ENCODE peak calls at places on chromosomes 12 and 14, in ten cellular contexts. I is endothelial cell of umbilical vein, F is uterus, B is A673, O is thyroid gland, Q is OCI-LY7, N is cardiac muscle cell, E is stomach, P is colonic mucosa, Z is AG04450. Y is an unnamed sample. For H3K9me3, the result is how much of the 10 kb centered on the place peaks cover.

GRCh38 chr14:95774265-95775160 is 60.6 kb upstream of the TCL1A start:
- DNase-seq in I (peak), F (peak), B (peak), O (peak), Q (peak), N (peak), E (peak), P (peak), Z (no peak), Y (peak)

GRCh38 chr12:105272814-105273416 is 36.9 kb upstream of the APPL2 start:
- DNase-seq in I (no peak), F (no peak), B (no peak), O (no peak), Q (no peak), N (no peak), E (no peak), P (no peak), Z (no peak), Y (no peak)

GRCh38 chr14:44742202-44742601 is 219.5 kb downstream of the KLHL28 start:
- DNase-seq in I (no peak), F (no peak), B (no peak), O (no peak), Q (no peak), N (no peak), E (no peak), P (no peak), Z (no peak), Y (no peak)

GRCh38 chr12:62259311-62259992 is 752 bp upstream of the USP15 start:
- DNase-seq in I (no peak), F (no peak), B (peak), O (peak), Q (peak), N (no peak), E (no peak), P (peak), Z (no peak), Y (no peak)

GRCh38 chr14:105479438-105480164 is 5.0 kb downstream of the CRIP2 start:
- DNase-seq in I (no peak), F (no peak), B (no peak), O (no peak), Q (no peak), N (no peak), E (no peak), P (no peak), Z (no peak), Y (no peak)

GRCh38 chr14:105864651-105865265 is 338.4 kb downstream of the TMEM121 start:
- DNase-seq in I (no peak), F (peak), B (no peak), O (no peak), Q (no peak), N (no peak), E (peak), P (no peak), Z (no peak), Y (no peak)

GRCh38 chr14:103819503-103820307 is 27.7 kb downstream of the PPP1R13B start:
- DNase-seq in I (peak), F (peak), B (peak), O (peak), Q (no peak), N (peak), E (peak), P (no peak), Z (no peak), Y (peak)

GRCh38 chr12:128402481-128402880 is 135.5 kb downstream of the TMEM132C start:
- DNase-seq in I (no peak), F (no peak), B (no peak), O (no peak), Q (no peak), N (no peak), E (no peak), P (no peak), Z (no peak), Y (no peak)

GRCh38 chr14:99174081-99174851 is 97.7 kb downstream of the BCL11B start:
- DNase-seq in I (no peak), F (no peak), B (no peak), O (no peak), Q (no peak), N (no peak), E (peak), P (no peak), Z (no peak), Y (no peak)

GRCh38 chr12:78121969-78122610 is 291.4 kb downstream of the NAV3 start:
- DNase-seq in I (no peak), F (no peak), B (peak), O (no peak), Q (no peak), N (no peak), E (no peak), P (no peak), Z (no peak), Y (no peak)

GRCh38 chr14:48275301-48275700 is 599.9 kb upstream of the MDGA2 start:
- DNase-seq in I (no peak), F (no peak), B (no peak), O (no peak), Q (no peak), N (no peak), E (no peak), P (no peak), Z (no peak), Y (no peak)

GRCh38 chr14:75519826-75520692 is 2.2 kb upstream of the BATF start:
- DNase-seq in I (no peak), F (no peak), B (no peak), O (no peak), Q (no peak), N (peak), E (no peak), P (no peak), Z (peak), Y (no peak)

GRCh38 chr12:42564540-42564939 is 25.0 kb downstream of the PRICKLE1 start:
- DNase-seq in I (no peak), F (no peak), B (peak), O (no peak), Q (no peak), N (no peak), E (no peak), P (no peak), Z (peak), Y (no peak)

DNA sequence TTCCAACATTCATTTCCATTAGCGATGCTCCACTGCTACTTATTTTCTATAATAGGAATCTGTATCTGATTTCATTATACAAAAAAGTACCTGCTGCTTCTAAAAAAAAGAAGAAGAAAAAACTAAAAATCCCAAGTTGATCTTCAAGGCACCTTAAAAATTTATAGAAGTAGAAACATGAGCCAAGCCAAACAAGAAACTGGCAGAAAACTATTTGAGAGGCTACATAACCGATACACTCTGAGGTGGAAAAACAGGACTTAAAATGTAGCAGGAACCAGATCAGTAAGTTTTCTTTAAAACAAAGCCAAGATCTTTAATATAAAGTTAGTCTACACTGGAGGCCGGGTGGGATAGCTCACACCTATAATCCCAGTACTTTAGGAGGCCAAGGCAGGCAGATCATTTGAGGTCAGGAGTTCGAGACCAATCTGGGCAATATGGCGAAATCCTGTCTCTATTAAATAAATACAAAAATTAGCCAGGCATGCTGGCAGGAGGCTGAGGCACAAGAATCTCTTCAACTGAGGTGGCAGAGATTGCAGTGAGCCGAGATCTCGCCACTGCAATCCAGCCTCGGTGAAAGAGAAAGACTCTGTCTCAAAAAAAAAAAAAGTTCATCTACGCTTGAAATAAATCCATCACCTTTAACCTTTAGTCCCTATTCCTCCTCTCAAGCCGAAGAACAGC is 278.6 kb downstream of the MED13L start:
- DNase-seq in I (peak), F (no peak), B (no peak), O (no peak), Q (no peak), N (no peak), E (no peak), P (no peak), Z (no peak), Y (no peak)
- H3K27ac ChIP-seq in I (no peak), F (peak), B (no peak), O (peak), Q (no peak), N (peak), E (peak), P (no peak), Z (no peak), Y (no peak)

GRCh38 chr12:57166971-57167371 is 19.6 kb upstream of the LRP1-AS start:
- DNase-seq in I (peak), F (peak), B (no peak), O (no peak), Q (no peak), N (no peak), E (no peak), P (no peak), Z (no peak), Y (no peak)
- TF ChIP-seq CTCF in I (no peak), F (no peak), B (no peak), O (no peak), Q (no peak), N (no peak), E (no peak), P (no peak), Z (no peak), Y (no peak)

GRCh38 chr14:70896317-70896716 is 10.9 kb upstream of the PCNX1 start:
- DNase-seq in I (no peak), F (no peak), B (no peak), O (no peak), Q (no peak), N (no peak), E (no peak), P (no peak), Z (no peak), Y (no peak)

GRCh38 chr14:70898346-70898745 is 8.9 kb upstream of the PCNX1 start:
- DNase-seq in I (no peak), F (no peak), B (no peak), O (no peak), Q (no peak), N (no peak), E (no peak), P (no peak), Z (no peak), Y (no peak)

GRCh38 chr14:70894868-70895267 is 12.4 kb upstream of the PCNX1 start:
- DNase-seq in I (no peak), F (no peak), B (no peak), O (no peak), Q (no peak), N (no peak), E (no peak), P (no peak), Z (no peak), Y (no peak)

GRCh38 chr14:70896981-70897380 is 10.3 kb upstream of the PCNX1 start:
- DNase-seq in I (no peak), F (no peak), B (no peak), O (no peak), Q (no peak), N (no peak), E (no peak), P (no peak), Z (no peak), Y (no peak)

DNA sequence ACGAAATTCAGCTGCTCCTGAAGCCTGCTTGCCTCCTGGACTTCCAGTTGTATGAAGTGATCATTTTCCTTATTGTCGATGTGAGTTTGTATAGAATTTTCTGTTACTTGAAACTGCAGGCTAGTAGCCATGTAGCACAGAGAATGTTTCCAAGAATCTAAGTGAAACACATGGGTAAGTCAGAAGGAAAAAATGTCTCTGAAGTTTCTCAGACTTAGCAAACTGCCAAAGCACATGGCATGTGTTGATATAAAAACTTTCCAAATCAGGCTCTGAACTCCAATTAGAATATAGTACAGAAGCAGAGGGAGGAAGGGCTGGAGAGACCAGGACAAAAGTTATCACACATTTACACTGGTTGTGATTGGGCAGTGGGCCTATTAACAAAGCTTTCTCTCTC is 9.8 kb upstream of the PCNX1 start:
- DNase-seq in I (no peak), F (no peak), B (no peak), O (no peak), Q (no peak), N (peak), E (no peak), P (no peak), Z (peak), Y (no peak)
- H3K9me3 ChIP-seq in I (under half), F (under half), B (under half), O (under half), Q (under half), N (under half), E (under half), P (under half), Z (under half), Y (under half)

GRCh38 chr12:122886851-122887816 is 8.8 kb downstream of the VPS37B start:
- DNase-seq in I (peak), F (no peak), B (no peak), O (no peak), Q (peak), N (peak), E (peak), P (no peak), Z (no peak), Y (no peak)
- H3K27ac ChIP-seq in I (peak), F (peak), B (peak), O (peak), Q (peak), N (peak), E (peak), P (peak), Z (peak), Y (peak)

Y was measured in lung.